ENCODE peak calls at places on chromosomes 4 and X, in five cellular contexts. U is mesendoderm, S is endodermal cell, Z is MM.1S, C is colonic mucosa. L is an unnamed sample.

GRCh38 chr4:10529256-10529890 is 72.1 kb upstream of the ZNF518B start:
- DNase-seq in C (no peak), Z (no peak), U (peak; percentile 55), S (no peak), L (peak; percentile 2)

GRCh38 chrX:97096385-97096784 is 212.7 kb downstream of the RPA4 start:
- DNase-seq in Z (no peak), U (no peak), S (peak; percentile 55), C (no peak), L (peak; percentile 3)

GRCh38 chr4:162116085-162116784 is 47.6 kb downstream of the FSTL5 start:
- DNase-seq in U (peak; percentile 24), Z (no peak), C (no peak), S (peak; percentile 68), L (no peak)

GRCh38 chr4:107825072-107825789 is 499 bp downstream of the SGMS2 start:
- DNase-seq in U (peak; percentile 58), Z (no peak), C (peak; percentile 61), S (peak; percentile 82), L (peak; percentile 81)

GRCh38 chr4:126264839-126265238 is 950.1 kb downstream of the FAT4 start:
- DNase-seq in Z (no peak), U (no peak), C (no peak), S (no peak), L (peak; percentile 31)

GRCh38 chr4:181807771-181808170 is 435.4 kb upstream of the TENM3 start:
- DNase-seq in C (no peak), S (no peak), Z (no peak), U (no peak), L (no peak)

GRCh38 chr4:78781925-78782324 is 5.8 kb downstream of the BMP2K start:
- DNase-seq in S (no peak), U (no peak), C (no peak), Z (no peak), L (no peak)

GRCh38 chrX:92260102-92260501 is 480.9 kb downstream of the PCDH11X start:
- DNase-seq in Z (peak; percentile 78), S (peak; percentile 59), C (no peak), U (peak; percentile 66), L (no peak)

GRCh38 chrX:112651766-112652165 is 28.0 kb downstream of the LHFPL1 start:
- DNase-seq in S (no peak), C (no peak), U (no peak), Z (no peak), L (no peak)

GRCh38 chrX:151999813-152000212 is 25.3 kb upstream of the GABRE start:
- DNase-seq in C (no peak), U (no peak), Z (no peak), S (no peak), L (no peak)

GRCh38 chrX:132908891-132909290 is 49.5 kb downstream of the HS6ST2 start:
- DNase-seq in C (no peak), U (peak; percentile 69), Z (no peak), S (peak; percentile 49), L (no peak)

GRCh38 chr4:144685916-144686315 is 40.0 kb downstream of the HHIP start:
- DNase-seq in C (no peak), U (no peak), Z (no peak), S (no peak), L (peak; percentile 56)

GRCh38 chr4:124980276-124980752 is 267.8 kb upstream of the ANKRD50 start:
- DNase-seq in S (no peak), Z (no peak), U (no peak), C (no peak), L (no peak)

GRCh38 chr4:37827030-37827705 is 682 bp downstream of the PGM2 start:
- DNase-seq in C (peak; percentile 53), S (no peak), Z (peak; percentile 6), U (peak; percentile 44), L (peak; percentile 50)

GRCh38 chr4:48778431-48779094 is 1.5 kb downstream of the FRYL start:
- DNase-seq in U (no peak), C (no peak), S (no peak), Z (no peak), L (peak; percentile 78)

GRCh38 chr4:48777739-48778138 is 2.3 kb downstream of the FRYL start:
- DNase-seq in U (no peak), Z (no peak), S (no peak), C (no peak), L (no peak)

GRCh38 chr4:48779095-48779997 is 733 bp downstream of the FRYL start:
- DNase-seq in Z (peak; percentile 60), C (peak; percentile 64), U (peak; percentile 61), S (peak; percentile 76), L (peak; percentile 88)

GRCh38 chr4:48772568-48772967 is 7.5 kb downstream of the FRYL start:
- DNase-seq in U (no peak), Z (no peak), C (no peak), S (no peak), L (no peak)

GRCh38 chr4:48774760-48775398 is 5.2 kb downstream of the FRYL start:
- DNase-seq in C (no peak), U (no peak), Z (no peak), S (no peak), L (no peak)
- H3K4me1 ChIP-seq in C (peaks cover 10% of the 10 kb centered on the region), U (peaks cover 6% of the 10 kb centered on the region), Z (peaks cover 10% of the 10 kb centered on the region), S (no peaks in the 10 kb centered on the region), L (peaks cover 13% of the 10 kb centered on the region)

DNA sequence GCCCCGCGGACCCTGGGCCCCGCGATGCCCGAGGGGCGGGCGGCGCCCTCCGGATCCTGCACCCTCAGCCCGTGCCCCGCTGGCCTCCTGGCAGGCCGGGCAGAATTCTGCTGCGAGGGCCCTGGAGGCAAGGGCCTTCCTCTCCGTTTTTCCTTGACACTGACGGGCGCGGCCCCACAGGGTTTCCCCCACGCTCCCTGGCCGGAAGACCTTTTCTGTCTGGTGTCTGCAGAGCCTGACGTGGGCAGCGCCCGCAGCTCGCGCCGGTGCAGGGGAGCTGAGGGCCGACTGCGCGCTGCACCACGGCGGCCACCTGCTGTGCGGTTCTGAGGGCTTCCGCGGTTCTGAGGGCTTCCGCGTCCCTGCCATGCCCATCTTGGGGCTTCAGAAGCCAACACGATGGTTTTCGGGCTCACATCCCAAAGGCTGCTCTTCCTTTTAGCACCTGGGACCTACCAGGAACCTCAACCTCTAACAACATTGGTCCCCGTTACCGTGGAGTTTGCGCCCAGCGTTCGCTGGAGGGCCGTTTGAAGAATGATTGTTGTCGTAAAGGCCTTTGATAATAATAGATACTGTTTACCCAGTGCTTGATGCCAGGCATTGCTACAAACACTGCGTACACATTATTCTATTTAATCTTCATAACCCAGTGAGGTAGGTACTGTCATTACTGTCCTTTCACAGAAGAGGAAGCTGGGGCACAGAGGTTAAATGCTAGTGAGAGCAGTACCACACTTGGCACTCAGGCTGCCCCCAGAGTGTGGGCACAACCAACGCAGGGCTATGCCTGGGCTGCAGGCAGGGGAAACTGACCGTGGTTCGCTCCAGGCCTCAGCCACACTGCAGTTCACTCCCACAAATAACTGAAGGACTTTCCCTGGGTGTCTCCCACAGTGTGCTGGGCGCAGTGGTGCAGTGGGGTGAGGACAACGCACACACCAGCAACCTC is 823 bp upstream of the ACSL1 start:
- DNase-seq in U (no peak), Z (peak; percentile 31), C (peak; percentile 44), S (no peak), L (no peak)
- H3K9ac ChIP-seq in U (peak overlapping the region; percentile 54), Z (peak overlapping the region; percentile 62), C (peak overlapping the region; percentile 70), S (no peak overlapping the region), L (peak overlapping the region; percentile 88)

DNA sequence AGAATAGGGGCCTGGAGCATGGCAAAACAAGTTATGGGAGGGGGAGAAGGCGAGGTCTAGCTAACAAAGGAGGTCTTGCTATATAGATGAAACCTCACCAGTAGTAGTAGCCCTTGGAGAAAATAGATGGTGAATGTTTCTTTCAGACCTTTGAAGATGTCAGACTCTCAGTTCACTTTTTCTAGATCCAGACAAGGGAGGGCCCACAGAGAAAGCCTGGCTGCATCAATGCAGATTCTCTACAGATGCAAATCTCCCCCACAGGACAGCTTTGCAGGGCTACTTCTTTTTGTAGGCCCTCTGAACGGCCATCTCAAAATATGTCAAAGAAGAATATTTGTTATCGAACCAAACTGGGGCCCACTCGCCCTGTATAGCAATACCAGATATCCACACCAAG is 159.7 kb downstream of the ANK2 start:
- DNase-seq in S (no peak), Z (no peak), U (no peak), C (no peak), L (no peak)
- H3K4me1 ChIP-seq in S (peaks cover 10% of the 10 kb centered on the region), Z (no peaks in the 10 kb centered on the region), U (no peaks in the 10 kb centered on the region), C (no peaks in the 10 kb centered on the region), L (no peaks in the 10 kb centered on the region)

GRCh38 chr4:118889313-118889694 is 650 bp downstream of the SYNPO2 start:
- DNase-seq in U (no peak), Z (no peak), S (no peak), C (no peak), L (peak; percentile 41)

GRCh38 chr4:118894034-118894433 is 5.4 kb downstream of the SYNPO2 start:
- DNase-seq in Z (no peak), C (no peak), U (no peak), S (no peak), L (no peak)

GRCh38 chr4:118884716-118885115 is 3.9 kb upstream of the SYNPO2 start:
- DNase-seq in U (no peak), Z (no peak), S (no peak), C (no peak), L (no peak)

GRCh38 chr4:118883861-118884260 is 4.8 kb upstream of the SYNPO2 start:
- DNase-seq in U (peak; percentile 26), S (no peak), C (no peak), Z (no peak), L (no peak)

DNA sequence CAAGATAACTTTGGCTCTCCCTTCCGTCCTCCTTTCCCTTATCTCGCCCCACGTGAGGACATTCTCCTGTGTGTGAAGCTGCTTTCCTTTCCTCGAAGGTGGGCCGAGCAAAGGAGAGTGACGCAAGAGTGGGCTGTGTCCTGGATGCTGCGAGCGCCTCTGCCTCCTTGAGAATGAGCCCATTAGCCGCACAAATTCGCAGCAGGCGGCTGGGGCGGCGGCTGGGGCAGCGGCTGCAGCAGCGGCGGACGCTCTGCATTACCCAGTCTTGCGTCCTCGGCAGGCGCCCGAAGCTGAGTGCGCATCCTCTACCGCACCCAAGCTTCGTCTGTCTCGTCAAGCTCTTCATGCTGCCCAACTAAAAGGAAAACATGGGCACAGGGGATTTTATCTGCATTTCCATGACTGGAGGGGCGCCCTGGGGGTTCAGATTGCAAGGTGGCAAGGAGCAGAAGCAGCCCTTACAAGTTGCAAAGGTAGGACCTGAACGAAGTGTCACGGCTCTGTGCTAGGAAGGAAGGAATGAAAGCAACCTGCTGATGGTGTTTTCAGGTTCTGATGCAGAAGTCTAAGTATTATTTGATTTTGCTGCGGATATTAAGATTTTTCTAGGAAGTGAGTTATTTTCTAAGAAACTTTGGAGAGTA is at the start of gene SYNPO2:
- DNase-seq in Z (peak; percentile 51), U (peak; percentile 91), C (peak; percentile 55), S (peak; percentile 93), L (peak; percentile 93)
- H3K9ac ChIP-seq in Z (no peak within 1 kb of the TSS), U (peak within 1 kb of the TSS; percentile 47), C (peak within 1 kb of the TSS; percentile 38), S (no peak within 1 kb of the TSS), L (peak within 1 kb of the TSS; percentile 68)

GRCh38 chr4:82586055-82586454 is 24.3 kb upstream of the TMEM150C start:
- DNase-seq in U (peak; percentile 74), C (no peak), S (peak; percentile 75), Z (no peak), L (no peak)

GRCh38 chr4:82588871-82589270 is 27.1 kb upstream of the TMEM150C start:
- DNase-seq in Z (no peak), S (no peak), C (no peak), U (no peak), L (peak; percentile 18)

GRCh38 chr4:82584921-82585320 is 23.1 kb upstream of the TMEM150C start:
- DNase-seq in U (peak; percentile 83), Z (no peak), C (no peak), S (peak; percentile 57), L (no peak)

GRCh38 chr4:82589756-82590155 is 28.0 kb upstream of the TMEM150C start:
- DNase-seq in S (no peak), Z (no peak), U (no peak), C (no peak), L (no peak)

GRCh38 chr4:82587826-82588225 is 26.0 kb upstream of the TMEM150C start:
- DNase-seq in U (peak; percentile 75), C (no peak), S (no peak), Z (no peak), L (no peak)
- H3K4me1 ChIP-seq in U (peaks cover 20% of the 10 kb centered on the region), C (no peaks in the 10 kb centered on the region), S (peaks cover 34% of the 10 kb centered on the region), Z (no peaks in the 10 kb centered on the region), L (no peaks in the 10 kb centered on the region)

L was measured in adipocyte.